ENCODE peak calls at places on chromosomes 2 and 18, in eight cellular contexts. J is effector CD4-positive, alpha-beta T cell; G is NK-92 treated with Interleukin-12 subunit alpha and Interleukin-12 subunit beta, amount 100 ng/mL, for 24 hours; B is stimulated activated naive CD8-positive, alpha-beta T cell treated with anti-CD3 and anti-CD28 coated beads, Interleukin-15, Interleukin-2, amounts not matched to agents 100 U/mL and 50 U/mL, for 24 hours; Y is NB4; W is NCI-H460; M is NCI-H1105; T is brain microvascular endothelial cell. N is an unnamed sample.

GRCh38 chr2:102520009-102520408 is 47.0 kb downstream of the SLC9A4 start:
- DNase-seq in J (no peak), G (no peak), B (no peak), Y (peak), W (peak), M (peak), T (no peak), N (no peak)

GRCh38 chr18:2874765-2875164 is 28.0 kb downstream of the EMILIN2 start:
- DNase-seq in J (no peak), G (no peak), B (no peak), Y (no peak), W (no peak), M (no peak), T (no peak), N (no peak)

GRCh38 chr18:36284671-36285295 is 12.7 kb upstream of the FHOD3 start:
- DNase-seq in J (peak), G (no peak), B (peak), Y (peak), W (peak), M (peak), T (peak), N (no peak)

GRCh38 chr2:155250800-155251199 is 552.3 kb downstream of the KCNJ3 start:
- DNase-seq in J (no peak), G (no peak), B (no peak), Y (peak), W (peak), M (no peak), T (no peak), N (no peak)

GRCh38 chr18:28735731-28736130 is 558.8 kb upstream of the CDH2 start:
- DNase-seq in J (no peak), G (no peak), B (no peak), Y (no peak), W (no peak), M (no peak), T (peak), N (no peak)

GRCh38 chr2:108594132-108594981 is 60.1 kb downstream of the LIMS1 start:
- DNase-seq in J (no peak), G (no peak), B (no peak), Y (peak), W (no peak), M (no peak), T (peak), N (no peak)

GRCh38 chr2:137050949-137051348 is 285.6 kb downstream of the THSD7B start:
- DNase-seq in J (no peak), G (no peak), B (no peak), Y (peak), W (no peak), M (no peak), T (no peak), N (no peak)

GRCh38 chr18:5456577-5457466 is 87.0 kb downstream of the EPB41L3 start:
- DNase-seq in J (no peak), G (no peak), B (no peak), Y (no peak), W (peak), M (no peak), T (peak), N (no peak)

GRCh38 chr2:110873056-110873502 is 140.7 kb downstream of the ACOXL start:
- DNase-seq in J (no peak), G (no peak), B (no peak), Y (no peak), W (no peak), M (no peak), T (no peak), N (no peak)

GRCh38 chr2:177314194-177314593 is 49.7 kb upstream of the NFE2L2 start:
- DNase-seq in J (no peak), G (no peak), B (no peak), Y (no peak), W (no peak), M (no peak), T (peak), N (no peak)

GRCh38 chr2:209138079-209138478 is 285.8 kb upstream of the MAP2 start:
- DNase-seq in J (no peak), G (no peak), B (no peak), Y (no peak), W (no peak), M (no peak), T (no peak), N (no peak)

GRCh38 chr18:55323051-55323994 is 264.7 kb downstream of the TCF4 start:
- DNase-seq in J (no peak), G (no peak), B (no peak), Y (no peak), W (no peak), M (peak), T (no peak), N (no peak)

GRCh38 chr18:23225518-23225917 is 90.2 kb downstream of the CABLES1 start:
- DNase-seq in J (no peak), G (no peak), B (no peak), Y (no peak), W (no peak), M (no peak), T (peak), N (no peak)

GRCh38 chr2:133766164-133766832 is 198.0 kb upstream of the NCKAP5 start:
- DNase-seq in J (no peak), G (no peak), B (no peak), Y (no peak), W (no peak), M (no peak), T (no peak), N (no peak)

GRCh38 chr18:54822872-54823845 is 5.1 kb upstream of the RAB27B start:
- DNase-seq in J (no peak), G (no peak), B (no peak), Y (peak), W (peak), M (no peak), T (peak), N (no peak)

GRCh38 chr2:150143087-150143536 is 344.4 kb downstream of the RND3 start:
- DNase-seq in J (no peak), G (no peak), B (no peak), Y (no peak), W (no peak), M (no peak), T (peak), N (no peak)

GRCh38 chr2:240051697-240052096 is 1.6 kb downstream of the OR6B3 start:
- DNase-seq in J (no peak), G (no peak), B (no peak), Y (no peak), W (no peak), M (no peak), T (no peak), N (no peak)

GRCh38 chr2:218427741-218428140 is 8.8 kb downstream of the VIL1 start:
- DNase-seq in J (no peak), G (no peak), B (no peak), Y (no peak), W (no peak), M (no peak), T (no peak), N (no peak)

GRCh38 chr2:9336534-9337354 is 86.6 kb downstream of the ITGB1BP1 start:
- DNase-seq in J (no peak), G (no peak), B (no peak), Y (no peak), W (peak), M (peak), T (peak), N (no peak)

GRCh38 chr2:177429688-177430325 is 37.2 kb downstream of the AGPS start:
- DNase-seq in J (no peak), G (no peak), B (no peak), Y (no peak), W (no peak), M (no peak), T (peak), N (no peak)

GRCh38 chr2:149017116-149017985 is 21.1 kb upstream of the LYPD6B start:
- DNase-seq in J (peak), G (peak), B (peak), Y (peak), W (peak), M (peak), T (peak), N (peak)

GRCh38 chr2:68569604-68570003 is 73.8 kb upstream of the PROKR1 start:
- DNase-seq in J (no peak), G (no peak), B (no peak), Y (no peak), W (peak), M (no peak), T (peak), N (no peak)

GRCh38 chr2:55620123-55620779 is 2.8 kb upstream of the PPP4R3B start:
- DNase-seq in J (no peak), G (no peak), B (peak), Y (peak), W (no peak), M (no peak), T (no peak), N (no peak)

GRCh38 chr2:78351208-78351607 is 674.3 kb upstream of the REG3G start:
- DNase-seq in J (no peak), G (no peak), B (no peak), Y (peak), W (peak), M (no peak), T (no peak), N (no peak)

GRCh38 chr18:47095810-47096209 is 54.5 kb downstream of the HDHD2 start:
- DNase-seq in J (no peak), G (no peak), B (no peak), Y (no peak), W (no peak), M (no peak), T (no peak), N (no peak)

GRCh38 chr2:177998006-177998405 is 74.6 kb downstream of the PDE11A start:
- DNase-seq in J (no peak), G (no peak), B (no peak), Y (no peak), W (no peak), M (no peak), T (peak), N (no peak)

GRCh38 chr18:15198116-15198389 is 450.1 kb downstream of the ANKRD30B start:
- DNase-seq in J (no peak), G (no peak), B (no peak), Y (no peak), W (no peak), M (no peak), T (no peak), N (no peak)

GRCh38 chr2:45009928-45010705 is 865 bp upstream of the SIX2 start:
- DNase-seq in J (no peak), G (no peak), B (no peak), Y (no peak), W (peak), M (no peak), T (peak), N (no peak)

GRCh38 chr2:56534321-56534720 is 350.5 kb downstream of the CCDC85A start:
- DNase-seq in J (no peak), G (no peak), B (no peak), Y (no peak), W (no peak), M (no peak), T (no peak), N (no peak)

GRCh38 chr2:199024224-199024623 is 433.5 kb downstream of the SATB2 start:
- DNase-seq in J (no peak), G (no peak), B (no peak), Y (no peak), W (no peak), M (no peak), T (no peak), N (no peak)

GRCh38 chr2:234502919-234503285 is 6.0 kb upstream of the ARL4C start:
- DNase-seq in J (no peak), G (no peak), B (no peak), Y (no peak), W (no peak), M (no peak), T (peak), N (no peak)

GRCh38 chr18:8661754-8662573 is 43.4 kb upstream of the MTCL1 start:
- DNase-seq in J (no peak), G (no peak), B (no peak), Y (no peak), W (no peak), M (peak), T (peak), N (no peak)

GRCh38 chr2:201807452-201807980 is 1.2 kb downstream of the CDK15 start:
- DNase-seq in J (no peak), G (no peak), B (no peak), Y (no peak), W (no peak), M (no peak), T (peak), N (no peak)

GRCh38 chr2:10664652-10665051 is 25.1 kb downstream of the NOL10 start:
- DNase-seq in J (no peak), G (no peak), B (no peak), Y (no peak), W (no peak), M (no peak), T (no peak), N (no peak)